ENCODE peak calls at places on chromosomes 2 and 18, in six cellular contexts. One of them, this sample, is unnamed.

GRCh38 chr2:183009249-183009899 is 28.9 kb downstream of the NCKAP1 start:
- DNase-seq in H1: no peak
- DNase-seq in activated CD4-positive, alpha-beta T cell treated with anti-CD3 and anti-CD28 coated beads, Interleukin-2, amount 50 U/mL, for 48 hours: no peak
- DNase-seq in suprapubic skin: no peak
- DNase-seq in KG1: no peak
- DNase-seq in stimulated activated CD4-positive, alpha-beta T cell treated with anti-CD3 and anti-CD28 coated beads, Interleukin-2, amount 100 ng/mL, for 48 hours: no peak
- DNase-seq in this sample: no peak

GRCh38 chr18:58911766-58912165 is 47.1 kb downstream of the ZNF532 start:
- DNase-seq in H1: peak
- DNase-seq in activated CD4-positive, alpha-beta T cell treated with anti-CD3 and anti-CD28 coated beads, Interleukin-2, amount 50 U/mL, for 48 hours: no peak
- DNase-seq in suprapubic skin: no peak
- DNase-seq in KG1: no peak
- DNase-seq in stimulated activated CD4-positive, alpha-beta T cell treated with anti-CD3 and anti-CD28 coated beads, Interleukin-2, amount 100 ng/mL, for 48 hours: no peak
- DNase-seq in this sample: no peak

GRCh38 chr2:113755690-113756063 is 765 bp downstream of the SLC35F5 start:
- DNase-seq in H1: no peak
- DNase-seq in activated CD4-positive, alpha-beta T cell treated with anti-CD3 and anti-CD28 coated beads, Interleukin-2, amount 50 U/mL, for 48 hours: peak
- DNase-seq in suprapubic skin: no peak
- DNase-seq in KG1: no peak
- DNase-seq in stimulated activated CD4-positive, alpha-beta T cell treated with anti-CD3 and anti-CD28 coated beads, Interleukin-2, amount 100 ng/mL, for 48 hours: no peak
- DNase-seq in this sample: no peak

GRCh38 chr2:149261672-149262071 is 68.7 kb upstream of the LYPD6 start:
- DNase-seq in H1: no peak
- DNase-seq in activated CD4-positive, alpha-beta T cell treated with anti-CD3 and anti-CD28 coated beads, Interleukin-2, amount 50 U/mL, for 48 hours: no peak
- DNase-seq in suprapubic skin: no peak
- DNase-seq in KG1: no peak
- DNase-seq in stimulated activated CD4-positive, alpha-beta T cell treated with anti-CD3 and anti-CD28 coated beads, Interleukin-2, amount 100 ng/mL, for 48 hours: no peak
- DNase-seq in this sample: no peak

GRCh38 chr2:168849610-168850009 is 40.6 kb downstream of the SPC25 start:
- DNase-seq in H1: no peak
- DNase-seq in activated CD4-positive, alpha-beta T cell treated with anti-CD3 and anti-CD28 coated beads, Interleukin-2, amount 50 U/mL, for 48 hours: no peak
- DNase-seq in suprapubic skin: no peak
- DNase-seq in KG1: no peak
- DNase-seq in stimulated activated CD4-positive, alpha-beta T cell treated with anti-CD3 and anti-CD28 coated beads, Interleukin-2, amount 100 ng/mL, for 48 hours: no peak
- DNase-seq in this sample: no peak

GRCh38 chr2:222318712-222319575 is 20.1 kb upstream of the PAX3 start:
- DNase-seq in H1: peak
- DNase-seq in activated CD4-positive, alpha-beta T cell treated with anti-CD3 and anti-CD28 coated beads, Interleukin-2, amount 50 U/mL, for 48 hours: no peak
- DNase-seq in suprapubic skin: no peak
- DNase-seq in KG1: no peak
- DNase-seq in stimulated activated CD4-positive, alpha-beta T cell treated with anti-CD3 and anti-CD28 coated beads, Interleukin-2, amount 100 ng/mL, for 48 hours: no peak
- DNase-seq in this sample: no peak

GRCh38 chr18:59823611-59824195 is 76.1 kb upstream of the PMAIP1 start:
- DNase-seq in H1: peak
- DNase-seq in activated CD4-positive, alpha-beta T cell treated with anti-CD3 and anti-CD28 coated beads, Interleukin-2, amount 50 U/mL, for 48 hours: peak
- DNase-seq in suprapubic skin: peak
- DNase-seq in KG1: no peak
- DNase-seq in stimulated activated CD4-positive, alpha-beta T cell treated with anti-CD3 and anti-CD28 coated beads, Interleukin-2, amount 100 ng/mL, for 48 hours: peak
- DNase-seq in this sample: peak

GRCh38 chr2:62192811-62193210 is 3.1 kb upstream of the B3GNT2 start:
- DNase-seq in H1: no peak
- DNase-seq in activated CD4-positive, alpha-beta T cell treated with anti-CD3 and anti-CD28 coated beads, Interleukin-2, amount 50 U/mL, for 48 hours: no peak
- DNase-seq in suprapubic skin: no peak
- DNase-seq in KG1: peak
- DNase-seq in stimulated activated CD4-positive, alpha-beta T cell treated with anti-CD3 and anti-CD28 coated beads, Interleukin-2, amount 100 ng/mL, for 48 hours: no peak
- DNase-seq in this sample: no peak

GRCh38 chr2:63772061-63772460 is 69.6 kb upstream of the UGP2 start:
- DNase-seq in H1: no peak
- DNase-seq in activated CD4-positive, alpha-beta T cell treated with anti-CD3 and anti-CD28 coated beads, Interleukin-2, amount 50 U/mL, for 48 hours: no peak
- DNase-seq in suprapubic skin: no peak
- DNase-seq in KG1: no peak
- DNase-seq in stimulated activated CD4-positive, alpha-beta T cell treated with anti-CD3 and anti-CD28 coated beads, Interleukin-2, amount 100 ng/mL, for 48 hours: no peak
- DNase-seq in this sample: no peak

GRCh38 chr2:237486334-237486818 is 675 bp upstream of the MLPH start:
- DNase-seq in H1: peak
- DNase-seq in activated CD4-positive, alpha-beta T cell treated with anti-CD3 and anti-CD28 coated beads, Interleukin-2, amount 50 U/mL, for 48 hours: no peak
- DNase-seq in suprapubic skin: peak
- DNase-seq in KG1: no peak
- DNase-seq in stimulated activated CD4-positive, alpha-beta T cell treated with anti-CD3 and anti-CD28 coated beads, Interleukin-2, amount 100 ng/mL, for 48 hours: no peak
- DNase-seq in this sample: no peak

GRCh38 chr2:46471-47345 is at the start of gene FAM110C:
- DNase-seq in H1: peak
- DNase-seq in activated CD4-positive, alpha-beta T cell treated with anti-CD3 and anti-CD28 coated beads, Interleukin-2, amount 50 U/mL, for 48 hours: peak
- DNase-seq in suprapubic skin: peak
- DNase-seq in KG1: no peak
- DNase-seq in stimulated activated CD4-positive, alpha-beta T cell treated with anti-CD3 and anti-CD28 coated beads, Interleukin-2, amount 100 ng/mL, for 48 hours: peak
- DNase-seq in this sample: no peak

GRCh38 chr18:78480531-78481054 is 499.0 kb upstream of the SALL3 start:
- DNase-seq in H1: no peak
- DNase-seq in activated CD4-positive, alpha-beta T cell treated with anti-CD3 and anti-CD28 coated beads, Interleukin-2, amount 50 U/mL, for 48 hours: no peak
- DNase-seq in suprapubic skin: no peak
- DNase-seq in KG1: no peak
- DNase-seq in stimulated activated CD4-positive, alpha-beta T cell treated with anti-CD3 and anti-CD28 coated beads, Interleukin-2, amount 100 ng/mL, for 48 hours: no peak
- DNase-seq in this sample: no peak

GRCh38 chr18:50722311-50722710 is 97.5 kb downstream of the MRO start:
- DNase-seq in H1: no peak
- DNase-seq in activated CD4-positive, alpha-beta T cell treated with anti-CD3 and anti-CD28 coated beads, Interleukin-2, amount 50 U/mL, for 48 hours: no peak
- DNase-seq in suprapubic skin: no peak
- DNase-seq in KG1: no peak
- DNase-seq in stimulated activated CD4-positive, alpha-beta T cell treated with anti-CD3 and anti-CD28 coated beads, Interleukin-2, amount 100 ng/mL, for 48 hours: no peak
- DNase-seq in this sample: no peak

GRCh38 chr2:156472686-156473085 is 36.5 kb downstream of the GPD2 start:
- DNase-seq in H1: no peak
- DNase-seq in activated CD4-positive, alpha-beta T cell treated with anti-CD3 and anti-CD28 coated beads, Interleukin-2, amount 50 U/mL, for 48 hours: no peak
- DNase-seq in suprapubic skin: no peak
- DNase-seq in KG1: no peak
- DNase-seq in stimulated activated CD4-positive, alpha-beta T cell treated with anti-CD3 and anti-CD28 coated beads, Interleukin-2, amount 100 ng/mL, for 48 hours: no peak
- DNase-seq in this sample: no peak

GRCh38 chr2:38148501-38148900 is 72.5 kb upstream of the CYP1B1 start:
- DNase-seq in H1: no peak
- DNase-seq in activated CD4-positive, alpha-beta T cell treated with anti-CD3 and anti-CD28 coated beads, Interleukin-2, amount 50 U/mL, for 48 hours: no peak
- DNase-seq in suprapubic skin: no peak
- DNase-seq in KG1: no peak
- DNase-seq in stimulated activated CD4-positive, alpha-beta T cell treated with anti-CD3 and anti-CD28 coated beads, Interleukin-2, amount 100 ng/mL, for 48 hours: no peak
- DNase-seq in this sample: no peak

GRCh38 chr2:214261683-214262082 is 149.2 kb upstream of the VWC2L start:
- DNase-seq in H1: no peak
- DNase-seq in activated CD4-positive, alpha-beta T cell treated with anti-CD3 and anti-CD28 coated beads, Interleukin-2, amount 50 U/mL, for 48 hours: no peak
- DNase-seq in suprapubic skin: no peak
- DNase-seq in KG1: no peak
- DNase-seq in stimulated activated CD4-positive, alpha-beta T cell treated with anti-CD3 and anti-CD28 coated beads, Interleukin-2, amount 100 ng/mL, for 48 hours: no peak
- DNase-seq in this sample: no peak

GRCh38 chr2:221514305-221515040 is 57.6 kb downstream of the EPHA4 start:
- DNase-seq in H1: no peak
- DNase-seq in activated CD4-positive, alpha-beta T cell treated with anti-CD3 and anti-CD28 coated beads, Interleukin-2, amount 50 U/mL, for 48 hours: no peak
- DNase-seq in suprapubic skin: no peak
- DNase-seq in KG1: no peak
- DNase-seq in stimulated activated CD4-positive, alpha-beta T cell treated with anti-CD3 and anti-CD28 coated beads, Interleukin-2, amount 100 ng/mL, for 48 hours: no peak
- DNase-seq in this sample: no peak

GRCh38 chr2:233816334-233816733 is 38.0 kb downstream of the HJURP start:
- DNase-seq in H1: no peak
- DNase-seq in activated CD4-positive, alpha-beta T cell treated with anti-CD3 and anti-CD28 coated beads, Interleukin-2, amount 50 U/mL, for 48 hours: no peak
- DNase-seq in suprapubic skin: no peak
- DNase-seq in KG1: no peak
- DNase-seq in stimulated activated CD4-positive, alpha-beta T cell treated with anti-CD3 and anti-CD28 coated beads, Interleukin-2, amount 100 ng/mL, for 48 hours: no peak
- DNase-seq in this sample: no peak

GRCh38 chr2:16055848-16056580 is 115.7 kb downstream of the MYCN start:
- DNase-seq in H1: no peak
- DNase-seq in activated CD4-positive, alpha-beta T cell treated with anti-CD3 and anti-CD28 coated beads, Interleukin-2, amount 50 U/mL, for 48 hours: no peak
- DNase-seq in suprapubic skin: no peak
- DNase-seq in KG1: peak
- DNase-seq in stimulated activated CD4-positive, alpha-beta T cell treated with anti-CD3 and anti-CD28 coated beads, Interleukin-2, amount 100 ng/mL, for 48 hours: no peak
- DNase-seq in this sample: no peak

GRCh38 chr2:12232876-12233275 is 483.9 kb upstream of the TRIB2 start:
- DNase-seq in H1: no peak
- DNase-seq in activated CD4-positive, alpha-beta T cell treated with anti-CD3 and anti-CD28 coated beads, Interleukin-2, amount 50 U/mL, for 48 hours: no peak
- DNase-seq in suprapubic skin: no peak
- DNase-seq in KG1: no peak
- DNase-seq in stimulated activated CD4-positive, alpha-beta T cell treated with anti-CD3 and anti-CD28 coated beads, Interleukin-2, amount 100 ng/mL, for 48 hours: no peak
- DNase-seq in this sample: no peak

GRCh38 chr2:181858600-181858999 is 32.9 kb upstream of the ITPRID2 start:
- DNase-seq in H1: no peak
- DNase-seq in activated CD4-positive, alpha-beta T cell treated with anti-CD3 and anti-CD28 coated beads, Interleukin-2, amount 50 U/mL, for 48 hours: no peak
- DNase-seq in suprapubic skin: no peak
- DNase-seq in KG1: no peak
- DNase-seq in stimulated activated CD4-positive, alpha-beta T cell treated with anti-CD3 and anti-CD28 coated beads, Interleukin-2, amount 100 ng/mL, for 48 hours: no peak
- DNase-seq in this sample: no peak

GRCh38 chr18:44392933-44393332 is 287.8 kb upstream of the SETBP1 start:
- DNase-seq in H1: no peak
- DNase-seq in activated CD4-positive, alpha-beta T cell treated with anti-CD3 and anti-CD28 coated beads, Interleukin-2, amount 50 U/mL, for 48 hours: no peak
- DNase-seq in suprapubic skin: no peak
- DNase-seq in KG1: no peak
- DNase-seq in stimulated activated CD4-positive, alpha-beta T cell treated with anti-CD3 and anti-CD28 coated beads, Interleukin-2, amount 100 ng/mL, for 48 hours: no peak
- DNase-seq in this sample: peak

GRCh38 chr2:124983595-124983994 is 958.5 kb downstream of the CNTNAP5 start:
- DNase-seq in H1: no peak
- DNase-seq in activated CD4-positive, alpha-beta T cell treated with anti-CD3 and anti-CD28 coated beads, Interleukin-2, amount 50 U/mL, for 48 hours: no peak
- DNase-seq in suprapubic skin: no peak
- DNase-seq in KG1: no peak
- DNase-seq in stimulated activated CD4-positive, alpha-beta T cell treated with anti-CD3 and anti-CD28 coated beads, Interleukin-2, amount 100 ng/mL, for 48 hours: no peak
- DNase-seq in this sample: no peak

GRCh38 chr2:173550143-173550542 is 195.5 kb downstream of the CDCA7 start:
- DNase-seq in H1: no peak
- DNase-seq in activated CD4-positive, alpha-beta T cell treated with anti-CD3 and anti-CD28 coated beads, Interleukin-2, amount 50 U/mL, for 48 hours: no peak
- DNase-seq in suprapubic skin: no peak
- DNase-seq in KG1: no peak
- DNase-seq in stimulated activated CD4-positive, alpha-beta T cell treated with anti-CD3 and anti-CD28 coated beads, Interleukin-2, amount 100 ng/mL, for 48 hours: no peak
- DNase-seq in this sample: no peak

GRCh38 chr18:3799515-3799914 is 349.5 kb downstream of the TGIF1 start:
- DNase-seq in H1: no peak
- DNase-seq in activated CD4-positive, alpha-beta T cell treated with anti-CD3 and anti-CD28 coated beads, Interleukin-2, amount 50 U/mL, for 48 hours: no peak
- DNase-seq in suprapubic skin: no peak
- DNase-seq in KG1: no peak
- DNase-seq in stimulated activated CD4-positive, alpha-beta T cell treated with anti-CD3 and anti-CD28 coated beads, Interleukin-2, amount 100 ng/mL, for 48 hours: no peak
- DNase-seq in this sample: no peak

GRCh38 chr18:59229191-59229590 is 9.2 kb downstream of the GRP start:
- DNase-seq in H1: no peak
- DNase-seq in activated CD4-positive, alpha-beta T cell treated with anti-CD3 and anti-CD28 coated beads, Interleukin-2, amount 50 U/mL, for 48 hours: no peak
- DNase-seq in suprapubic skin: no peak
- DNase-seq in KG1: no peak
- DNase-seq in stimulated activated CD4-positive, alpha-beta T cell treated with anti-CD3 and anti-CD28 coated beads, Interleukin-2, amount 100 ng/mL, for 48 hours: no peak
- DNase-seq in this sample: no peak

GRCh38 chr2:136582631-136583205 is 182.6 kb upstream of the THSD7B start:
- DNase-seq in H1: peak
- DNase-seq in activated CD4-positive, alpha-beta T cell treated with anti-CD3 and anti-CD28 coated beads, Interleukin-2, amount 50 U/mL, for 48 hours: peak
- DNase-seq in suprapubic skin: no peak
- DNase-seq in KG1: peak
- DNase-seq in stimulated activated CD4-positive, alpha-beta T cell treated with anti-CD3 and anti-CD28 coated beads, Interleukin-2, amount 100 ng/mL, for 48 hours: peak
- DNase-seq in this sample: no peak

GRCh38 chr2:1969701-1970015 is 225.3 kb upstream of the PXDN start:
- DNase-seq in H1: peak
- DNase-seq in activated CD4-positive, alpha-beta T cell treated with anti-CD3 and anti-CD28 coated beads, Interleukin-2, amount 50 U/mL, for 48 hours: no peak
- DNase-seq in suprapubic skin: no peak
- DNase-seq in KG1: no peak
- DNase-seq in stimulated activated CD4-positive, alpha-beta T cell treated with anti-CD3 and anti-CD28 coated beads, Interleukin-2, amount 100 ng/mL, for 48 hours: no peak
- DNase-seq in this sample: no peak

GRCh38 chr2:12221583-12221982 is 475.2 kb downstream of the LPIN1 start:
- DNase-seq in H1: no peak
- DNase-seq in activated CD4-positive, alpha-beta T cell treated with anti-CD3 and anti-CD28 coated beads, Interleukin-2, amount 50 U/mL, for 48 hours: no peak
- DNase-seq in suprapubic skin: no peak
- DNase-seq in KG1: no peak
- DNase-seq in stimulated activated CD4-positive, alpha-beta T cell treated with anti-CD3 and anti-CD28 coated beads, Interleukin-2, amount 100 ng/mL, for 48 hours: no peak
- DNase-seq in this sample: no peak

GRCh38 chr2:128742467-128742866 is 423.8 kb upstream of the HS6ST1 start:
- DNase-seq in H1: no peak
- DNase-seq in activated CD4-positive, alpha-beta T cell treated with anti-CD3 and anti-CD28 coated beads, Interleukin-2, amount 50 U/mL, for 48 hours: no peak
- DNase-seq in suprapubic skin: no peak
- DNase-seq in KG1: no peak
- DNase-seq in stimulated activated CD4-positive, alpha-beta T cell treated with anti-CD3 and anti-CD28 coated beads, Interleukin-2, amount 100 ng/mL, for 48 hours: no peak
- DNase-seq in this sample: no peak

GRCh38 chr2:170298115-170298514 is 120.2 kb downstream of the MYO3B start:
- DNase-seq in H1: no peak
- DNase-seq in activated CD4-positive, alpha-beta T cell treated with anti-CD3 and anti-CD28 coated beads, Interleukin-2, amount 50 U/mL, for 48 hours: no peak
- DNase-seq in suprapubic skin: no peak
- DNase-seq in KG1: no peak
- DNase-seq in stimulated activated CD4-positive, alpha-beta T cell treated with anti-CD3 and anti-CD28 coated beads, Interleukin-2, amount 100 ng/mL, for 48 hours: no peak
- DNase-seq in this sample: no peak

GRCh38 chr2:206477296-206477695 is 34.0 kb downstream of the ADAM23 start:
- DNase-seq in H1: no peak
- DNase-seq in activated CD4-positive, alpha-beta T cell treated with anti-CD3 and anti-CD28 coated beads, Interleukin-2, amount 50 U/mL, for 48 hours: no peak
- DNase-seq in suprapubic skin: no peak
- DNase-seq in KG1: no peak
- DNase-seq in stimulated activated CD4-positive, alpha-beta T cell treated with anti-CD3 and anti-CD28 coated beads, Interleukin-2, amount 100 ng/mL, for 48 hours: no peak
- DNase-seq in this sample: no peak

GRCh38 chr2:12169721-12170120 is 423.3 kb downstream of the LPIN1 start:
- DNase-seq in H1: no peak
- DNase-seq in activated CD4-positive, alpha-beta T cell treated with anti-CD3 and anti-CD28 coated beads, Interleukin-2, amount 50 U/mL, for 48 hours: peak
- DNase-seq in suprapubic skin: no peak
- DNase-seq in KG1: no peak
- DNase-seq in stimulated activated CD4-positive, alpha-beta T cell treated with anti-CD3 and anti-CD28 coated beads, Interleukin-2, amount 100 ng/mL, for 48 hours: no peak
- DNase-seq in this sample: no peak

GRCh38 chr2:103656558-103656957 is 894.7 kb downstream of the TMEM182 start:
- DNase-seq in H1: no peak
- DNase-seq in activated CD4-positive, alpha-beta T cell treated with anti-CD3 and anti-CD28 coated beads, Interleukin-2, amount 50 U/mL, for 48 hours: no peak
- DNase-seq in suprapubic skin: no peak
- DNase-seq in KG1: no peak
- DNase-seq in stimulated activated CD4-positive, alpha-beta T cell treated with anti-CD3 and anti-CD28 coated beads, Interleukin-2, amount 100 ng/mL, for 48 hours: no peak
- DNase-seq in this sample: no peak